ENCODE peak calls at places on chromosome X, in five cellular contexts. H is stimulated activated CD4-positive, alpha-beta T cell treated with anti-CD3 and anti-CD28 coated beads, Interleukin-4, amount 100 ng/mL, for 48 hours; R is T-helper 1 cell; K is stimulated activated CD8-positive, alpha-beta memory T cell treated with anti-CD3 and anti-CD28 coated beads, Interleukin-7, amount 100 ng/mL, for 1 hour; Z is cerebellum. Q is an unnamed sample.

GRCh38 chrX:2894885-2895292 is 34.2 kb downstream of the ARSD start:
- DNase-seq in H (no peak), R (no peak), K (no peak), Z (no peak), Q (no peak)

GRCh38 chrX:44071070-44071645 is 98.0 kb upstream of the NDP start:
- DNase-seq in H (no peak), R (no peak), K (no peak), Z (peak; percentile 54), Q (no peak)

GRCh38 chrX:24294619-24295018 is 19.2 kb downstream of the SUPT20HL2 start:
- DNase-seq in H (peak; percentile 31), R (no peak), K (no peak), Z (no peak), Q (no peak)

GRCh38 chrX:14496674-14497073 is 32.7 kb upstream of the GLRA2 start:
- DNase-seq in H (no peak), R (no peak), K (no peak), Z (no peak), Q (no peak)

GRCh38 chrX:121876316-121876715 is 828.9 kb downstream of the GLUD2 start:
- DNase-seq in H (no peak), R (no peak), K (no peak), Z (no peak), Q (no peak)

GRCh38 chrX:23937100-23937499 is 29.3 kb downstream of the CXorf58 start:
- DNase-seq in H (no peak), R (no peak), K (no peak), Z (no peak), Q (no peak)

GRCh38 chrX:13376857-13377441 is 57.1 kb upstream of the ATXN3L start:
- DNase-seq in H (no peak), R (no peak), K (no peak), Z (peak; percentile 10), Q (no peak)

GRCh38 chrX:49988128-49988527 is 65.7 kb downstream of the CLCN5 start:
- DNase-seq in H (no peak), R (no peak), K (no peak), Z (no peak), Q (no peak)

GRCh38 chrX:107483976-107484726 is 34.7 kb downstream of the FRMPD3 start:
- DNase-seq in H (no peak), R (no peak), K (no peak), Z (peak; percentile 15), Q (no peak)

GRCh38 chrX:103586314-103586646 is 965 bp downstream of the TCEAL4 start:
- DNase-seq in H (no peak), R (no peak), K (no peak), Z (peak; percentile 4), Q (no peak)

GRCh38 chrX:45755719-45756118 is 555.0 kb upstream of the DIPK2B start:
- DNase-seq in H (no peak), R (no peak), K (no peak), Z (no peak), Q (no peak)

GRCh38 chrX:129961180-129962083 is 21.0 kb upstream of the BCORL1 start:
- DNase-seq in H (peak; percentile 48), R (peak; percentile 51), K (no peak), Z (no peak), Q (peak; percentile 20)

GRCh38 chrX:23732704-23733103 is 10.4 kb downstream of the ACOT9 start:
- DNase-seq in H (no peak), R (no peak), K (no peak), Z (no peak), Q (no peak)

GRCh38 chrX:146363919-146364318 is 445.7 kb upstream of the CXorf51B start:
- DNase-seq in H (no peak), R (no peak), K (no peak), Z (no peak), Q (no peak)

GRCh38 chrX:71541546-71542022 is 8.7 kb downstream of the OGT start:
- DNase-seq in H (no peak), R (no peak), K (no peak), Z (no peak), Q (no peak)

GRCh38 chrX:40570346-40571093 is 10.2 kb upstream of the ATP6AP2 start:
- DNase-seq in H (no peak), R (no peak), K (no peak), Z (no peak), Q (no peak)

Q was measured in esophagus squamous epithelium.